ENCODE peak calls at places on chromosomes 4 and X, in ten cellular contexts. T is heart right ventricle, B is Peyer's patch, V is ovary, O is colonic mucosa, A is tibial artery, E is left ventricle myocardium inferior, F is neural progenitor cell, H is heart left ventricle, W is endothelial cell of umbilical vein. Z is an unnamed sample. For H3K4me1, the result is how much of the 10 kb centered on the place peaks cover.

GRCh38 chr4:7810792-7811535 is 128.7 kb downstream of the AFAP1 start:
- DNase-seq in T (no peak), B (no peak), V (no peak), O (no peak), A (no peak), E (no peak), F (no peak), H (no peak), W (no peak), Z (no peak)

GRCh38 chrX:22164770-22165388 is 107.8 kb upstream of the CBLL2 start:
- DNase-seq in T (no peak), B (no peak), V (no peak), O (no peak), A (no peak), E (no peak), F (no peak), H (no peak), W (no peak), Z (no peak)

GRCh38 chr4:25441519-25442117 is 64.6 kb downstream of the ANAPC4 start:
- DNase-seq in T (peak), B (no peak), V (peak), O (peak), A (no peak), E (peak), F (peak), H (peak), W (peak), Z (peak)

GRCh38 chr4:83043801-83044407 is 8.9 kb downstream of the COPS4 start:
- DNase-seq in T (no peak), B (no peak), V (no peak), O (no peak), A (no peak), E (no peak), F (no peak), H (no peak), W (no peak), Z (no peak)

GRCh38 chr4:186037692-186038658 is 31.0 kb upstream of the TLR3 start:
- DNase-seq in T (peak), B (no peak), V (no peak), O (peak), A (peak), E (no peak), F (peak), H (peak), W (peak), Z (peak)

GRCh38 chrX:22616867-22617266 is 344.2 kb downstream of the CBLL2 start:
- DNase-seq in T (no peak), B (no peak), V (no peak), O (no peak), A (no peak), E (no peak), F (no peak), H (no peak), W (no peak), Z (no peak)

GRCh38 chr4:154450971-154451370 is 40.6 kb downstream of the DCHS2 start:
- DNase-seq in T (no peak), B (no peak), V (no peak), O (no peak), A (no peak), E (no peak), F (no peak), H (no peak), W (no peak), Z (no peak)

GRCh38 chr4:124907881-124908280 is 195.3 kb upstream of the ANKRD50 start:
- DNase-seq in T (no peak), B (no peak), V (no peak), O (no peak), A (no peak), E (no peak), F (no peak), H (no peak), W (no peak), Z (no peak)

GRCh38 chrX:8848921-8849320 is 47.7 kb upstream of the FAM9A start:
- DNase-seq in T (no peak), B (no peak), V (no peak), O (no peak), A (no peak), E (no peak), F (no peak), H (no peak), W (no peak), Z (no peak)

GRCh38 chrX:109797311-109797975 is 64.4 kb upstream of the ACSL4 start:
- DNase-seq in T (no peak), B (no peak), V (no peak), O (no peak), A (no peak), E (no peak), F (no peak), H (no peak), W (peak), Z (no peak)

GRCh38 chr4:78061939-78062603 is 4.9 kb downstream of the FRAS1 start:
- DNase-seq in T (no peak), B (no peak), V (no peak), O (no peak), A (no peak), E (no peak), F (no peak), H (no peak), W (no peak), Z (no peak)

GRCh38 chr4:84691170-84691691 is 108.3 kb downstream of the CDS1 start:
- DNase-seq in T (no peak), B (no peak), V (no peak), O (no peak), A (no peak), E (no peak), F (no peak), H (no peak), W (peak), Z (peak)

GRCh38 chr4:21710212-21710843 is 238.2 kb downstream of the KCNIP4 start:
- DNase-seq in T (no peak), B (no peak), V (no peak), O (no peak), A (no peak), E (no peak), F (no peak), H (no peak), W (no peak), Z (no peak)

GRCh38 chr4:101835121-101835904 is 44.8 kb downstream of the BANK1 start:
- DNase-seq in T (peak), B (no peak), V (no peak), O (no peak), A (no peak), E (no peak), F (no peak), H (no peak), W (peak), Z (peak)

GRCh38 chrX:13845721-13846378 is 29.0 kb upstream of the GPM6B start:
- DNase-seq in T (no peak), B (no peak), V (no peak), O (no peak), A (no peak), E (no peak), F (no peak), H (no peak), W (no peak), Z (no peak)

GRCh38 chr4:119733431-119733830 is 104.8 kb upstream of the PDE5A start:
- DNase-seq in T (no peak), B (no peak), V (no peak), O (no peak), A (no peak), E (no peak), F (no peak), H (no peak), W (no peak), Z (no peak)

GRCh38 chrX:46678232-46678631 is 80.7 kb downstream of the SLC9A7 start:
- DNase-seq in T (no peak), B (no peak), V (no peak), O (no peak), A (no peak), E (no peak), F (no peak), H (no peak), W (no peak), Z (no peak)

GRCh38 chr4:133130171-133130570 is 18.9 kb upstream of the PCDH10 start:
- DNase-seq in T (no peak), B (no peak), V (no peak), O (no peak), A (no peak), E (no peak), F (no peak), H (no peak), W (peak), Z (no peak)

GRCh38 chr4:151105454-151106032 is 6.1 kb downstream of the RPS3A start:
- DNase-seq in T (no peak), B (no peak), V (no peak), O (no peak), A (no peak), E (no peak), F (no peak), H (no peak), W (no peak), Z (no peak)

GRCh38 chr4:58587856-58588255 is 1477.7 kb upstream of the IGFBP7 start:
- DNase-seq in T (no peak), B (no peak), V (no peak), O (no peak), A (no peak), E (no peak), F (no peak), H (no peak), W (no peak), Z (no peak)

GRCh38 chrX:53435997-53436396 is 1.8 kb upstream of the HSD17B10 start:
- DNase-seq in T (peak), B (peak), V (peak), O (peak), A (no peak), E (peak), F (peak), H (peak), W (peak), Z (peak)

GRCh38 chrX:83845397-83845796 is 15.5 kb upstream of the CYLC1 start:
- DNase-seq in T (no peak), B (no peak), V (no peak), O (no peak), A (no peak), E (no peak), F (peak), H (no peak), W (peak), Z (no peak)

GRCh38 chr4:16791460-16791859 is 107.0 kb downstream of the LDB2 start:
- DNase-seq in T (no peak), B (no peak), V (no peak), O (no peak), A (no peak), E (no peak), F (no peak), H (no peak), W (no peak), Z (no peak)

GRCh38 chr4:28369504-28369903 is 1508.9 kb downstream of the STIM2 start:
- DNase-seq in T (no peak), B (no peak), V (no peak), O (no peak), A (no peak), E (no peak), F (no peak), H (no peak), W (peak), Z (no peak)

GRCh38 chrX:47662144-47662657 is 3.2 kb upstream of the UXT start:
- DNase-seq in T (no peak), B (no peak), V (no peak), O (no peak), A (peak), E (no peak), F (no peak), H (no peak), W (no peak), Z (no peak)

GRCh38 chr4:41656572-41657301 is 91.8 kb downstream of the PHOX2B start:
- DNase-seq in T (peak), B (no peak), V (no peak), O (no peak), A (peak), E (peak), F (no peak), H (peak), W (no peak), Z (no peak)

GRCh38 chrX:153642655-153643430 is 4.2 kb upstream of the DUSP9 start:
- DNase-seq in T (no peak), B (no peak), V (no peak), O (no peak), A (no peak), E (no peak), F (no peak), H (no peak), W (no peak), Z (no peak)

GRCh38 chrX:153645151-153645550 is 1.9 kb upstream of the DUSP9 start:
- DNase-seq in T (no peak), B (no peak), V (no peak), O (no peak), A (no peak), E (no peak), F (no peak), H (no peak), W (no peak), Z (no peak)

GRCh38 chrX:153644356-153645125 is 2.5 kb upstream of the DUSP9 start:
- DNase-seq in T (no peak), B (no peak), V (no peak), O (no peak), A (no peak), E (no peak), F (peak), H (no peak), W (no peak), Z (no peak)

GRCh38 chrX:153642313-153642654 is 4.7 kb upstream of the DUSP9 start:
- DNase-seq in T (no peak), B (no peak), V (no peak), O (no peak), A (no peak), E (no peak), F (peak), H (no peak), W (no peak), Z (no peak)

GRCh38 chrX:153643431-153644351 is 3.3 kb upstream of the DUSP9 start:
- DNase-seq in T (no peak), B (no peak), V (no peak), O (peak), A (no peak), E (no peak), F (peak), H (no peak), W (no peak), Z (no peak)
- H3K4me3 ChIP-seq in T (no peak), B (no peak), V (no peak), O (no peak), A (peak), E (peak), F (peak), H (peak), W (no peak), Z (no peak)

GRCh38 chr4:3336389-3337356 is 43.9 kb downstream of the RGS12 start:
- DNase-seq in T (no peak), B (no peak), V (no peak), O (no peak), A (no peak), E (no peak), F (no peak), H (no peak), W (peak), Z (no peak)
- H3K4me1 ChIP-seq in T (under half), B (under half), V (under half), O (under half), A (under half), E (under half), F (under half), H (under half), W (under half), Z (under half)

GRCh38 chr4:158170691-158171455 is 2.0 kb downstream of the GASK1B start:
- DNase-seq in T (peak), B (peak), V (peak), O (peak), A (peak), E (peak), F (no peak), H (peak), W (peak), Z (peak)
- TF ChIP-seq CTCF in T (peak), B (peak), V (peak), O (peak), A (peak), E (peak), F (peak), H (peak), W (peak), Z (no peak)

GRCh38 chrX:38220936-38221386 is 290 bp upstream of the SRPX start:
- DNase-seq in T (peak), B (no peak), V (no peak), O (no peak), A (no peak), E (peak), F (no peak), H (peak), W (peak), Z (no peak)
- H3K4me3 ChIP-seq in T (peak), B (peak), V (peak), O (peak), A (peak), E (peak), F (peak), H (peak), W (peak), Z (peak)